ENCODE peak calls at places on chromosomes 2 and 18, in seven cellular contexts. K is CD8-positive, alpha-beta T cell; G is H1; D is mesenchymal stem cell; O is K562; R is adrenal gland; N is substantia nigra. U is an unnamed sample.

GRCh38 chr2:196987654-196988364 is 61.3 kb upstream of the PGAP1 start:
- DNase-seq in K (no peak), G (no peak), D (peak), O (no peak), R (peak), N (no peak), U (no peak)

GRCh38 chr18:34121157-34121807 is 103.4 kb downstream of the NOL4 start:
- DNase-seq in K (no peak), G (no peak), D (peak), O (no peak), R (no peak), N (no peak), U (no peak)

GRCh38 chr2:234701841-234702240 is 205.0 kb upstream of the ARL4C start:
- DNase-seq in K (no peak), G (no peak), D (no peak), O (no peak), R (no peak), N (no peak), U (no peak)

GRCh38 chr2:217538719-217539118 is 464.1 kb downstream of the TNS1 start:
- DNase-seq in K (no peak), G (no peak), D (no peak), O (no peak), R (no peak), N (no peak), U (no peak)

GRCh38 chr2:39688181-39688580 is 22.5 kb downstream of the TMEM178A start:
- DNase-seq in K (no peak), G (no peak), D (no peak), O (no peak), R (no peak), N (no peak), U (no peak)

GRCh38 chr2:160111951-160112798 is 49.8 kb upstream of the PLA2R1 start:
- DNase-seq in K (no peak), G (no peak), D (no peak), O (no peak), R (no peak), N (no peak), U (no peak)

GRCh38 chr2:18119883-18120282 is 241.4 kb downstream of the KCNS3 start:
- DNase-seq in K (no peak), G (no peak), D (peak), O (no peak), R (no peak), N (no peak), U (no peak)

GRCh38 chr2:9681427-9681817 is 50.6 kb upstream of the YWHAQ start:
- DNase-seq in K (peak), G (no peak), D (no peak), O (no peak), R (no peak), N (no peak), U (no peak)

GRCh38 chr2:234368861-234369261 is 128.0 kb downstream of the ARL4C start:
- DNase-seq in K (peak), G (no peak), D (peak), O (no peak), R (no peak), N (no peak), U (no peak)

GRCh38 chr2:165874445-165875039 is 79.0 kb downstream of the TTC21B start:
- DNase-seq in K (no peak), G (no peak), D (peak), O (peak), R (no peak), N (no peak), U (no peak)

GRCh38 chr18:37254973-37255372 is 310.6 kb downstream of the CELF4 start:
- DNase-seq in K (no peak), G (no peak), D (no peak), O (no peak), R (no peak), N (no peak), U (no peak)

GRCh38 chr2:201235865-201236811 is 24.2 kb upstream of the CASP8 start:
- DNase-seq in K (peak), G (peak), D (peak), O (peak), R (peak), N (no peak), U (no peak)

GRCh38 chr2:1605659-1606400 is 138.5 kb downstream of the PXDN start:
- DNase-seq in K (no peak), G (no peak), D (peak), O (no peak), R (no peak), N (no peak), U (no peak)

GRCh38 chr2:41697389-41697788 is 350.4 kb upstream of the PKDCC start:
- DNase-seq in K (no peak), G (no peak), D (no peak), O (no peak), R (no peak), N (no peak), U (no peak)
- H3K27ac ChIP-seq in K (no peak), G (no peak), D (no peak), O (no peak), R (no peak), N (no peak), U (no peak)

DNA sequence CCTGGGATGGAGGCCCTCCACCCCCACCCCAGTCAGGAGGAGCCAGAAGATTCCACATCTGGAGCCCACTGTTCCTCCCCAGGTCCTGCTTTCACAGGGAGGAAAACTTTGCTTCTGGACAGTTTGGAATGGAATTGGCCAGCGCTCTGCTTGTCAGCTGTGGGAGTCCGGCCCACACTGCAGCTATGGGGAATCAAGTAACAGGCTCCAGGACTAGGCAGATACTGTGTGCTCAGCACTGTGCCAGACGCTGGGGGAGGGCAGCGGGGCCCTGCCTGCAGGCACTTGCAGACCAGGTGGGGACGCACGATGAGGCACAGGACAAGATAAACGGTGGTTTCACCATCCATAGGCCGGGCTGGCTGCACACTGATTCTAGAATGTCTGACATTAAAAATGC is 114.0 kb downstream of the STPG4 start:
- DNase-seq in K (no peak), G (no peak), D (peak), O (no peak), R (no peak), N (no peak), U (no peak)
- H3K27ac ChIP-seq in K (no peak), G (no peak), D (no peak), O (no peak), R (peak), N (peak), U (peak)

GRCh38 chr18:31301201-31301655 is 16.7 kb upstream of the DSG1 start:
- DNase-seq in K (no peak), G (no peak), D (no peak), O (no peak), R (no peak), N (no peak), U (no peak)
- H3K27ac ChIP-seq in K (no peak), G (no peak), D (no peak), O (no peak), R (no peak), N (no peak), U (no peak)

GRCh38 chr2:207334631-207335371 is 169.1 kb upstream of the KLF7 start:
- DNase-seq in K (no peak), G (peak), D (peak), O (no peak), R (peak), N (no peak), U (no peak)
- H3K27ac ChIP-seq in K (no peak), G (peak), D (peak), O (no peak), R (peak), N (no peak), U (no peak)

GRCh38 chr2:156331572-156332451 is 709 bp downstream of the NR4A2 start:
- DNase-seq in K (no peak), G (no peak), D (peak), O (peak), R (peak), N (no peak), U (no peak)
- H3K27ac ChIP-seq in K (peak), G (no peak), D (no peak), O (peak), R (peak), N (peak), U (peak)

GRCh38 chr2:49162151-49162550 is 7.8 kb upstream of the FSHR start:
- DNase-seq in K (no peak), G (no peak), D (no peak), O (no peak), R (no peak), N (no peak), U (no peak)
- H3K27ac ChIP-seq in K (no peak), G (no peak), D (no peak), O (no peak), R (no peak), N (no peak), U (no peak)

GRCh38 chr2:63875143-63875542 is 33.4 kb downstream of the UGP2 start:
- DNase-seq in K (no peak), G (no peak), D (no peak), O (no peak), R (no peak), N (no peak), U (no peak)

GRCh38 chr2:63872571-63873328 is 31.1 kb downstream of the UGP2 start:
- DNase-seq in K (no peak), G (no peak), D (no peak), O (no peak), R (no peak), N (no peak), U (no peak)

GRCh38 chr2:63878486-63878885 is 36.8 kb downstream of the UGP2 start:
- DNase-seq in K (no peak), G (no peak), D (no peak), O (no peak), R (no peak), N (no peak), U (no peak)

GRCh38 chr2:63874204-63875134 is 32.8 kb downstream of the UGP2 start:
- DNase-seq in K (no peak), G (no peak), D (no peak), O (no peak), R (no peak), N (no peak), U (no peak)

GRCh38 chr2:63875758-63876710 is 34.3 kb downstream of the UGP2 start:
- DNase-seq in K (no peak), G (no peak), D (no peak), O (no peak), R (no peak), N (no peak), U (no peak)
- H3K27ac ChIP-seq in K (no peak), G (peak), D (no peak), O (no peak), R (no peak), N (peak), U (peak)

GRCh38 chr2:174667461-174667860 is 69.9 kb upstream of the WIPF1 start:
- DNase-seq in K (no peak), G (no peak), D (no peak), O (no peak), R (no peak), N (no peak), U (no peak)
- H3K27ac ChIP-seq in K (no peak), G (no peak), D (no peak), O (no peak), R (no peak), N (peak), U (peak)

GRCh38 chr2:190182071-190182524 is 119.6 kb upstream of the MSTN start:
- DNase-seq in K (no peak), G (no peak), D (no peak), O (no peak), R (no peak), N (no peak), U (no peak)
- H3K27ac ChIP-seq in K (no peak), G (no peak), D (no peak), O (peak), R (no peak), N (peak), U (peak)